ENCODE peak calls at places on chromosomes 5 and 9, in six cellular contexts. N is heart right ventricle, M is adrenal gland, W is GM23338, D is cardiac muscle cell, F is fibroblast of mammary gland. B is an unnamed sample.

GRCh38 chr5:139764250-139764791 is 31.3 kb upstream of the PSD2 start:
- DNase-seq in D (peak), F (no peak), N (no peak), M (no peak), W (peak), B (no peak)

GRCh38 chr9:109922617-109923260 is 142.7 kb downstream of the PALM2AKAP2 start:
- DNase-seq in F (no peak), M (no peak), W (no peak), D (no peak), N (no peak), B (no peak)

GRCh38 chr9:20989923-20990341 is 41.5 kb downstream of the HACD4 start:
- DNase-seq in M (peak), W (no peak), F (no peak), N (peak), D (no peak), B (no peak)

GRCh38 chr5:14265574-14265973 is 122.4 kb downstream of the TRIO start:
- DNase-seq in D (no peak), M (no peak), F (peak), W (no peak), N (no peak), B (peak)

GRCh38 chr9:128372784-128373183 is 1.6 kb downstream of the URM1 start:
- DNase-seq in W (no peak), D (no peak), M (no peak), N (no peak), F (peak), B (no peak)

GRCh38 chr5:133924221-133924920 is 44.1 kb downstream of the C5orf15 start:
- DNase-seq in W (no peak), N (no peak), M (no peak), F (no peak), D (no peak), B (peak)

GRCh38 chr5:135019314-135019713 is 14.7 kb downstream of the PITX1 start:
- DNase-seq in F (no peak), D (no peak), M (no peak), N (no peak), W (peak), B (no peak)

GRCh38 chr5:87020099-87020934 is 247.4 kb upstream of the RASA1 start:
- DNase-seq in N (peak), D (peak), M (peak), F (peak), W (no peak), B (peak)

GRCh38 chr5:107830750-107831149 is 160.0 kb upstream of the EFNA5 start:
- DNase-seq in D (no peak), M (no peak), N (no peak), W (no peak), F (no peak), B (no peak)

GRCh38 chr9:36188212-36188611 is 2.5 kb upstream of the CLTA start:
- DNase-seq in N (no peak), F (no peak), M (no peak), D (no peak), W (no peak), B (no peak)

GRCh38 chr5:115842089-115842881 is 550 bp downstream of the AP3S1 start:
- DNase-seq in D (peak), F (peak), M (no peak), N (no peak), W (peak), B (peak)

GRCh38 chr5:56126487-56127179 is 106.5 kb downstream of the ANKRD55 start:
- DNase-seq in N (no peak), F (peak), M (no peak), D (no peak), W (no peak), B (no peak)

GRCh38 chr9:17082343-17082742 is 52.5 kb upstream of the CNTLN start:
- DNase-seq in F (peak), W (peak), D (peak), M (no peak), N (no peak), B (peak)

GRCh38 chr5:27241564-27242257 is 203.3 kb upstream of the CDH9 start:
- DNase-seq in D (no peak), W (no peak), M (no peak), N (no peak), F (peak), B (peak)

GRCh38 chr5:73278693-73279092 is 105.7 kb downstream of the TMEM174 start:
- DNase-seq in M (no peak), D (no peak), N (no peak), F (no peak), W (no peak), B (no peak)

GRCh38 chr5:6397536-6398269 is 19.4 kb upstream of the MED10 start:
- DNase-seq in D (no peak), M (no peak), W (no peak), F (no peak), N (no peak), B (no peak)

GRCh38 chr5:32020271-32020670 is 153.8 kb downstream of the GOLPH3 start:
- DNase-seq in W (no peak), M (no peak), N (no peak), D (no peak), F (no peak), B (no peak)

GRCh38 chr9:3401556-3401955 is 124.2 kb downstream of the RFX3 start:
- DNase-seq in D (no peak), F (no peak), W (no peak), N (no peak), M (no peak), B (peak)

GRCh38 chr9:3398232-3398648 is 127.6 kb downstream of the RFX3 start:
- DNase-seq in F (no peak), W (no peak), M (no peak), N (no peak), D (no peak), B (no peak)

GRCh38 chr9:3403315-3403714 is 122.5 kb downstream of the RFX3 start:
- DNase-seq in M (no peak), F (no peak), D (no peak), N (no peak), W (no peak), B (no peak)

DNA sequence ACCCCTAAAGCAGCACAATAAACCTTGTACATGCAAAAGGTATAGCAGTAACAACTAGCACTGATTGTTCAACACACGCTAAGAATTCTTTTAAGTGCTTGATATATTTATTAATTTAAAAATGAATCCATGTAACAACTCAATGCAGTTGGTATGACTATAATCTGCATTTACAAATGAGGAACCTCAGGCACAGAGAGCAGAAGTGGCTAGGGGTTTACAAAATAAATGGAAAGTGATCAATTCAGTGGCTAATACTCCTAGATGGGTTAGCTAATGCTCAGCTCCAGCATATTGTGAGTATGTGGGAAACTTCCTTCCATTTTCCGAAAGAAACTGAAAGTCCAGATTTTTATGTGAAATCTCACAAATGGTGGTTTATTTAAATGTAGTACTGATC is 128.1 kb downstream of the RFX3 start:
- DNase-seq in F (no peak), D (no peak), W (no peak), M (no peak), N (no peak), B (no peak)
- H3K4me3 ChIP-seq in F (no peak), D (no peak), W (no peak), M (no peak), N (peak), B (no peak)

GRCh38 chr5:60293518-60293917 is 400.0 kb upstream of the PDE4D start:
- DNase-seq in W (no peak), F (no peak), N (no peak), D (no peak), M (no peak), B (no peak)

GRCh38 chr5:60297658-60298057 is 402.3 kb downstream of the DEPDC1B start:
- DNase-seq in M (no peak), W (no peak), F (no peak), D (no peak), N (no peak), B (no peak)

GRCh38 chr5:60299944-60300343 is 400.0 kb downstream of the DEPDC1B start:
- DNase-seq in N (no peak), D (no peak), M (no peak), W (no peak), F (no peak), B (no peak)

GRCh38 chr5:60295423-60295822 is 401.9 kb upstream of the PDE4D start:
- DNase-seq in W (peak), D (peak), F (peak), N (peak), M (no peak), B (peak)
- TF ChIP-seq CTCF in W (peak), D (peak), F (peak), N (no peak), M (no peak), B (peak)

GRCh38 chr9:133992780-133993634 is 883 bp upstream of the VAV2 start:
- DNase-seq in D (peak), N (peak), W (peak), M (peak), F (peak), B (peak)

GRCh38 chr9:133994359-133995011 is 2.4 kb upstream of the VAV2 start:
- DNase-seq in F (peak), D (peak), M (peak), W (peak), N (peak), B (peak)

GRCh38 chr9:133991964-133992779 is at the start of gene VAV2:
- DNase-seq in M (peak), N (peak), D (peak), W (peak), F (peak), B (peak)

GRCh38 chr9:133995012-133995896 is 3.1 kb upstream of the VAV2 start:
- DNase-seq in F (no peak), M (no peak), N (no peak), D (no peak), W (peak), B (peak)

DNA sequence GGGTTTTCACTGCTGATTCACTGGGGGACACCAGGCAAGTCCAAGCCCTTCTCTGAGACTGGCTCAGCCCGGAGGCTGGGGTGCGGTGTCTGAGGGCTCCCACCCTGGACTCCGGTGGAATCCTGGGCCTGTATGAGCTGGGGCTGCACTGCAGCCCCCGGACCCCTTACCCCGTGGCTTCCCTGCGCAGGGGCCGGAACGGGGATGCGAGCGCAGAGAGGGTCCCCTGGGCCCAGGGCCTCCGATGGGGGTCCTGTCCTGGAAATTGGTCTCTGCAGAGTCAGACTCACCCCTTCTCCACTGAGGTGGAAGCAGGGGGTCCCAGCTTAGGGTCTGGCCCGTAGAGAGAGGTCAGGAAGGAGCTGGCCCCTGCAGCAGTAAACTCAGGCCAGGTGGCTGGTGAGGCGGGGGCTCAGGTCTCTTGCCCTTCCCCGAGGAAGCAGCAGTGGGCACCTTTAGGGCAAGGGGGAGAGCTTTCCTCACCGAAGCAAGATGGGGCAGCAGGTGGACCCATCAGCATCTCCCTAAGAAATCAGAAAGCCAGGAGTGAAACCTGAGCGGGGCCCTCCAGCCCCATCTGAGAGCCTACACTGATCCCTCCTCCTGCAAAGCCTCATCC is 1.6 kb upstream of the VAV2 start:
- DNase-seq in F (no peak), M (peak), D (no peak), W (no peak), N (no peak), B (no peak)
- H3K4me3 ChIP-seq in F (peak), M (no peak), D (peak), W (peak), N (peak), B (peak)

GRCh38 chr9:79955300-79955699 is 383.5 kb downstream of the TLE4 start:
- DNase-seq in M (no peak), D (no peak), N (no peak), F (no peak), W (peak), B (peak)
- TF ChIP-seq CTCF in M (peak), D (peak), N (no peak), F (peak), W (peak), B (peak)

DNA sequence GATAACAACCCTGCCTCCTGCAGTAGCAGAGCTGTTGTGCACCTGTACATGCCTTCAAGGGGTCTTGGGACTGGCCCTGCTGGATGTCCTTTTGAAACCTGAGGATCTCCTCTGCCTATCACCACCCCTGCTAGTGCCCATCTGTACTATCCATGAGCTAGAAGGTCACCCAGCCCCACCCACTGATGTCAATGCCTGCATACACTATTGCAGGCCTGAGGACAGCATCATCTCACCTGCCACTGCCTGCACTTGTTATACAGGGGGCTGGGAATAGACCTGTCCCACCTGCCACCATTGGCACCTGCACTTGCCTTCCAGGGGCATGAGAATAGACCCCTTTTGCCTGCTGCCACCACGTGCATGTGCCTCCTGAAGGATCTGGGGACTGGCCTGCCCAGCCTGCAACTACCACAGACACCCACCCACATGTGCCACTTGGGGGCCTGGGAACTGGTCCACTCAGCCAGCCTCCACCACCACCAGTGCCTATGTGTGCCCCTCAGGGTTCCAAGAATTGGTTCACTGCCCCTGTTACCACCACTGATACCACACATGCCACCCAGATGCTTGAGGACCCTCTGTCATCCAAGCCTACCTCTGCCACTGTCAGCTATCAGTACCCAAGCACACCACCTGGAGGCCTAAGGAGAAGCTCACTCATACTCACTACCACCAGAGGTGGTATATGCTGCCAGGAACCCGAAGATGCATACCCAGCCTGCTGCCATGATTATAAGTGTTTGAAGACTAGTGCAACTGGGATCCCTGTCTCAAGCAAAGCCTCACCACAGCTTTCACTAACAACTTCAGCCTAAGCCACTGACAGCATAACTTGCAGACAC is 159.7 kb downstream of the SGCD start:
- DNase-seq in D (no peak), M (no peak), W (no peak), F (no peak), N (no peak), B (no peak)
- H3K4me3 ChIP-seq in D (no peak), M (no peak), W (no peak), F (no peak), N (no peak), B (no peak)

GRCh38 chr5:10528056-10528816 is 35.6 kb upstream of the ANKRD33B start:
- DNase-seq in N (no peak), W (no peak), F (peak), D (no peak), M (no peak), B (peak)
- TF ChIP-seq CTCF in N (no peak), W (peak), F (no peak), D (no peak), M (no peak), B (peak)

DNA sequence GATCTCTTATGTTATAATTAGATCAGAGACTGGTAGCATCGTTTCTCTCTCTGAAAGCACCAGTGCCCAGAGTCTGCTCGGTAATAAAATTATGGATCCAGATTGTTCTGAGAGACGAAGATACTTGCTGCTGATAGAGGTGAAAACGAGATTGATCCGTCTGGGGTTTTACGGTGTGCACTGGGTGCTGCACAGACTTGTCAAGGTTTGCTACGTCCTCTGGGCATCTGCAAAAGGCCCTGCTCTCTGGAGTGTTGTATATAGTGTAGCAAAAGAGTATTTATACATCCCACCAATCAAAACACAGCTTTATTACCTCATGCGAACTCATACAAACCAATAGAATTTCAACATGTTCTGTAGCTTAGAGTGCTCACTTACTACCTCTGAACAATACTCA is 219.3 kb downstream of the PBX3 start:
- DNase-seq in N (no peak), F (no peak), M (no peak), W (no peak), D (no peak), B (no peak)
- H3K4me3 ChIP-seq in N (no peak), F (no peak), M (no peak), W (no peak), D (no peak), B (no peak)

GRCh38 chr5:8413975-8414374 is 545.0 kb downstream of the MTRR start:
- DNase-seq in F (no peak), D (no peak), M (no peak), N (no peak), W (no peak), B (no peak)

GRCh38 chr5:8410618-8411017 is 541.7 kb downstream of the MTRR start:
- DNase-seq in F (no peak), D (no peak), W (no peak), N (no peak), M (no peak), B (no peak)
- TF ChIP-seq CTCF in F (no peak), D (no peak), W (no peak), N (no peak), M (no peak), B (no peak)